ENCODE peak calls at places on chromosomes 3 and 15, in ten cellular contexts. R is GM23248, N is lower lobe of right lung, B is tibial artery, K is stomach, Z is HAP-1, O is transverse colon, L is SK-N-SH, P is lung, G is spleen. D is an unnamed sample. For H3K27me3, the result is how much of the 10 kb centered on the place peaks cover.

GRCh38 chr3:188272481-188273372 is 118.8 kb downstream of the LPP start:
- DNase-seq in R (peak), N (no peak), B (no peak), K (no peak), Z (no peak), O (no peak), L (no peak), P (no peak), G (no peak), D (no peak)

GRCh38 chr15:64688770-64689169 is 86.6 kb downstream of the RBPMS2 start:
- DNase-seq in R (no peak), N (no peak), B (no peak), K (no peak), Z (no peak), O (no peak), L (no peak), P (no peak), G (peak), D (no peak)

GRCh38 chr15:101014921-101015841 is 96.0 kb downstream of the LRRK1 start:
- DNase-seq in R (peak), N (peak), B (peak), K (peak), Z (peak), O (peak), L (peak), P (peak), G (peak), D (peak)

GRCh38 chr3:31010491-31010890 is 116.0 kb upstream of the GADL1 start:
- DNase-seq in R (peak), N (no peak), B (no peak), K (no peak), Z (no peak), O (no peak), L (no peak), P (no peak), G (no peak), D (no peak)

GRCh38 chr3:39294446-39295183 is 14.8 kb upstream of the CX3CR1 start:
- DNase-seq in R (no peak), N (no peak), B (no peak), K (no peak), Z (no peak), O (no peak), L (no peak), P (no peak), G (no peak), D (no peak)

GRCh38 chr3:164818318-164818717 is 260.0 kb downstream of the SI start:
- DNase-seq in R (no peak), N (no peak), B (no peak), K (no peak), Z (no peak), O (no peak), L (no peak), P (no peak), G (peak), D (no peak)

GRCh38 chr15:75625542-75626347 is at the start of gene SNUPN:
- DNase-seq in R (peak), N (peak), B (peak), K (peak), Z (peak), O (peak), L (peak), P (peak), G (peak), D (peak)

GRCh38 chr15:70156781-70157261 is 59.1 kb upstream of the TLE3 start:
- DNase-seq in R (peak), N (no peak), B (peak), K (peak), Z (no peak), O (no peak), L (no peak), P (no peak), G (no peak), D (no peak)

GRCh38 chr3:30310251-30310954 is 296.0 kb upstream of the TGFBR2 start:
- DNase-seq in R (peak), N (no peak), B (no peak), K (no peak), Z (no peak), O (no peak), L (no peak), P (no peak), G (no peak), D (no peak)

GRCh38 chr15:97168704-97169475 is 791.6 kb upstream of the ARRDC4 start:
- DNase-seq in R (no peak), N (no peak), B (no peak), K (no peak), Z (no peak), O (no peak), L (no peak), P (no peak), G (no peak), D (no peak)

GRCh38 chr3:43097681-43098080 is 8.2 kb downstream of the POMGNT2 start:
- DNase-seq in R (no peak), N (no peak), B (no peak), K (no peak), Z (no peak), O (no peak), L (peak), P (no peak), G (no peak), D (no peak)

GRCh38 chr15:41557673-41558399 is 1.2 kb upstream of the TYRO3 start:
- DNase-seq in R (peak), N (peak), B (no peak), K (peak), Z (peak), O (peak), L (peak), P (peak), G (peak), D (peak)

GRCh38 chr3:73070675-73071575 is 9.5 kb downstream of the EBLN2 start:
- DNase-seq in R (peak), N (no peak), B (no peak), K (no peak), Z (no peak), O (no peak), L (no peak), P (no peak), G (no peak), D (no peak)

GRCh38 chr3:149655826-149656599 is 1.8 kb downstream of the WWTR1 start:
- DNase-seq in R (peak), N (no peak), B (no peak), K (no peak), Z (no peak), O (no peak), L (no peak), P (no peak), G (no peak), D (no peak)

GRCh38 chr15:85406916-85407315 is 26.5 kb downstream of the AKAP13 start:
- DNase-seq in R (peak), N (no peak), B (no peak), K (no peak), Z (no peak), O (no peak), L (no peak), P (no peak), G (no peak), D (no peak)

GRCh38 chr3:142963266-142964149 is at the start of gene PAQR9:
- DNase-seq in R (peak), N (no peak), B (no peak), K (no peak), Z (peak), O (no peak), L (peak), P (no peak), G (peak), D (no peak)

GRCh38 chr3:123419850-123420292 is 29.0 kb downstream of the ADCY5 start:
- DNase-seq in R (peak), N (no peak), B (peak), K (no peak), Z (no peak), O (no peak), L (no peak), P (no peak), G (no peak), D (no peak)

GRCh38 chr3:116020495-116020894 is 397.2 kb downstream of the GAP43 start:
- DNase-seq in R (peak), N (no peak), B (no peak), K (no peak), Z (no peak), O (no peak), L (no peak), P (no peak), G (no peak), D (no peak)

GRCh38 chr3:126432361-126432760 is 37.7 kb downstream of the CFAP100 start:
- DNase-seq in R (peak), N (no peak), B (no peak), K (no peak), Z (no peak), O (no peak), L (no peak), P (no peak), G (no peak), D (no peak)

GRCh38 chr15:72365844-72366243 is 10.0 kb downstream of the HEXA start:
- DNase-seq in R (no peak), N (no peak), B (no peak), K (no peak), Z (no peak), O (peak), L (no peak), P (no peak), G (no peak), D (no peak)

GRCh38 chr3:142987080-142987700 is 14.2 kb upstream of the U2SURP start:
- DNase-seq in R (peak), N (no peak), B (no peak), K (no peak), Z (no peak), O (no peak), L (peak), P (no peak), G (no peak), D (no peak)

GRCh38 chr15:66256692-66257091 is 3.1 kb upstream of the MEGF11 start:
- DNase-seq in R (no peak), N (no peak), B (no peak), K (no peak), Z (no peak), O (no peak), L (no peak), P (no peak), G (no peak), D (no peak)

GRCh38 chr15:29870495-29871151 is 48.4 kb upstream of the TJP1 start:
- DNase-seq in R (no peak), N (no peak), B (peak), K (no peak), Z (peak), O (no peak), L (peak), P (no peak), G (no peak), D (peak)

GRCh38 chr15:95724908-95725633 is 605.4 kb upstream of the NR2F2 start:
- DNase-seq in R (no peak), N (no peak), B (no peak), K (no peak), Z (no peak), O (no peak), L (no peak), P (no peak), G (no peak), D (no peak)

GRCh38 chr3:187926620-187927019 is 181.4 kb upstream of the BCL6 start:
- DNase-seq in R (no peak), N (no peak), B (no peak), K (no peak), Z (no peak), O (no peak), L (no peak), P (no peak), G (no peak), D (no peak)

GRCh38 chr15:93305306-93305705 is 216.3 kb upstream of the RGMA start:
- DNase-seq in R (no peak), N (no peak), B (no peak), K (no peak), Z (no peak), O (no peak), L (no peak), P (no peak), G (no peak), D (no peak)
- H3K27me3 ChIP-seq in R (under half), N (under half), B (under half), K (under half), Z (under half), O (under half), L (under half), P (under half), G (under half), D (under half)

GRCh38 chr15:89499156-89499555 is 2.8 kb upstream of the RHCG start:
- DNase-seq in R (no peak), N (no peak), B (peak), K (no peak), Z (no peak), O (no peak), L (no peak), P (no peak), G (peak), D (no peak)
- H3K27me3 ChIP-seq in R (half or more), N (half or more), B (half or more), K (half or more), Z (under half), O (half or more), L (under half), P (under half), G (half or more), D (under half)

GRCh38 chr3:10599017-10599416 is 93.6 kb upstream of the ATP2B2 start:
- DNase-seq in R (no peak), N (no peak), B (no peak), K (no peak), Z (no peak), O (no peak), L (no peak), P (no peak), G (no peak), D (no peak)
- H3K27me3 ChIP-seq in R (under half), N (under half), B (under half), K (half or more), Z (under half), O (under half), L (under half), P (under half), G (under half), D (under half)

DNA sequence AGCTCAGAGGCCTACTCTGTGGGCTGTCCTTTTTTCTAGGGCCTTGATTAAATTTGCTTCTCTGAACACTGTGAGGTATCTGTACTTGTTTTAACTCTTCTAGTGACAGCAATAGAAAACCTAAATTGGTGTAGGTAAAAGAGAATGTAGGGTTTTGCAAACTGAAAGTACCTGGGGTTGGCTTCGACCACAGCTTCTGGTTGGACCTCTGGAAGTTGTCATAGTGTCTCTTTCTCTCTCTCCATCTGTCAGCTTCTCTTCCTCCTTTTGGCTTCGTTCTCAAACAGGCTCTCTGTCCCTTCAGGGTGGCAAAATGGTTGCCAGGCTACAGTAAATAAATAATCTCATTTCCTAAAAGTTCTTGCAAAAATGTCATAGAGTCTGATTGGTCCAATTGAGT is 149.3 kb upstream of the CTDSPL start:
- DNase-seq in R (no peak), N (no peak), B (no peak), K (no peak), Z (no peak), O (no peak), L (no peak), P (no peak), G (no peak), D (no peak)
- H3K27me3 ChIP-seq in R (under half), N (under half), B (under half), K (under half), Z (under half), O (under half), L (under half), P (under half), G (under half), D (under half)

GRCh38 chr3:173747427-173747826 is 349.9 kb downstream of the NLGN1 start:
- DNase-seq in R (peak), N (no peak), B (no peak), K (no peak), Z (no peak), O (no peak), L (no peak), P (no peak), G (no peak), D (no peak)
- H3K27me3 ChIP-seq in R (under half), N (under half), B (under half), K (under half), Z (under half), O (under half), L (under half), P (under half), G (under half), D (under half)

GRCh38 chr3:15647629-15648167 is 46.2 kb downstream of the BTD start:
- DNase-seq in R (peak), N (no peak), B (no peak), K (no peak), Z (no peak), O (peak), L (no peak), P (no peak), G (no peak), D (no peak)
- H3K27me3 ChIP-seq in R (under half), N (under half), B (under half), K (under half), Z (under half), O (under half), L (under half), P (under half), G (under half), D (under half)

DNA sequence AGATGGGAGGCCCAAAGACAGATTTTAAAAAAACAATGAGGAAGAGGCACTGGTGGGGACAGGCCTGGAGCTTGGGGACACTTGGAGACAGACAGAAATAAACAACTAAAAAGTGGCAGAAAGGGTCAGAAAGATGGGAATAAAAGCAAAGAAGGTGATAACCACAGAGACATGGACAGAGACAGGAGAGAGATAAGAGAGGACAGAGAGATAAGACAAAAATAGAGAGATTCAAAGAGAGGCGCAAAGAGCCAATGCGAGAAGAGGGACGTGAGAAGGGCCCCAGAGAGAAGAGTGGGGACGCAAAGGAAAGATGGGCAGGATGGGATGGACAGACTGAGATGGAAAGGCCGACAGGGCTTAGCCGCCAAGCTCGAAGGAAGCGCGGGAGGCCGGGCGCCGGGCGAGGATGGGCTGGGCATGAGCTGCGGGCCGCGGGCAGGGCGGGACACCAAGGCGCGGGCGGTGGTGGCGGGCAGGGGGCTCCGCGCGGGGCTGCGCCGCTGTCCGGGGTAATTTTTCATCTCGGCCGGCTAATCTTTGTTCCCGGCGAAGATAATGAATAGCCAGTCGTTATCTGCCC is 3.1 kb upstream of the GATA2 start:
- DNase-seq in R (no peak), N (no peak), B (peak), K (no peak), Z (no peak), O (no peak), L (no peak), P (no peak), G (peak), D (no peak)
- H3K27me3 ChIP-seq in R (under half), N (half or more), B (half or more), K (half or more), Z (under half), O (half or more), L (under half), P (under half), G (half or more), D (under half)

GRCh38 chr3:10683106-10683505 is 132.9 kb upstream of the SLC6A11 start:
- DNase-seq in R (peak), N (no peak), B (no peak), K (no peak), Z (no peak), O (no peak), L (no peak), P (no peak), G (no peak), D (no peak)
- H3K27me3 ChIP-seq in R (under half), N (under half), B (under half), K (under half), Z (under half), O (under half), L (under half), P (under half), G (under half), D (under half)

DNA sequence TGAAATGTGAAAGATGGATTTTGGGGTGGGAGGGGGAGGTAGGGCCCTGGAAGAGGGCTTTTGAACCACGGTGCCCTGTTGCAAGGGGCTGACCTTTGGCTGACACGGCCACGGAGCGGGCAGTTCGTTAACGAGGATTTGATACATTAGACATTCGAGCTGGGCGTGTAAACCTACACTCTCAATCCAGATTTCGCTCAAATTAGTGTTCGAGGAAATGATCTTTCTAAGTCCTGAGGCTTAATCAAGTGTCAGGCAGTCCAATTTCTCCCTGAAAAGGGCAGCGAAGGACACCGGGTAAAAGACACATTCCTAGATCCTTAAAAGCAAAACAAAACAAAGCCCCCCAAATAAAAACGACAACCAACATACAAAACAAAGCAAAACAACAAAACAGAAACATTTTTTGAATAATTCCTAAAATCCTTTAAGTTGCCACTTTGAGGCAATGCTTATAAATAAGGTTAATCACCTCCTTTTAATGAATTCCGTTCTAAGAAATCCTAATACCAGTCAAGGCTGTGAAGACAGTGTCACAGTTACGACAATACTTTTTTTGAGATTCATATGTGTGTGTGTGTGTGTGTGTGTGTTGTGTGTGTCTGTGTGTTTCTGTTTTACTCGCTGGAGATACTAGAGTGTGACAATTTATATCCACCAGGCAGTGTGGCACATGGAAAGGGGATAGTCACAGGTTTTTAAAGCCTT is 13.2 kb downstream of the ZIC1 start:
- DNase-seq in R (no peak), N (no peak), B (no peak), K (no peak), Z (no peak), O (no peak), L (no peak), P (no peak), G (no peak), D (no peak)
- H3K27me3 ChIP-seq in R (under half), N (half or more), B (half or more), K (half or more), Z (under half), O (half or more), L (half or more), P (under half), G (half or more), D (under half)

D was measured in Caco-2.